ENCODE peak calls at places on chromosomes 7 and 10, in ten cellular contexts. One of them, this sample, is unnamed. For H3K36me3, the result is how much of the 10 kb centered on the place peaks cover.

GRCh38 chr7:48563334-48563733 is 361.0 kb upstream of the CDC14C start:
- DNase-seq in hepatocyte: no peak
- DNase-seq in brain microvascular endothelial cell: no peak
- DNase-seq in OCI-LY7: no peak
- DNase-seq in GM12878: no peak
- DNase-seq in Panc1: no peak
- DNase-seq in Peyer's patch: no peak
- DNase-seq in transverse colon: no peak
- DNase-seq in WERI-Rb-1: no peak
- DNase-seq in uterus: no peak
- DNase-seq in this sample: no peak

GRCh38 chr7:114659409-114659808 is 244.8 kb downstream of the FOXP2 start:
- DNase-seq in hepatocyte: no peak
- DNase-seq in brain microvascular endothelial cell: no peak
- DNase-seq in OCI-LY7: no peak
- DNase-seq in GM12878: no peak
- DNase-seq in Panc1: no peak
- DNase-seq in Peyer's patch: no peak
- DNase-seq in transverse colon: no peak
- DNase-seq in WERI-Rb-1: no peak
- DNase-seq in uterus: no peak
- DNase-seq in this sample: no peak

GRCh38 chr7:155206286-155207020 is 91.2 kb upstream of the INSIG1 start:
- DNase-seq in hepatocyte: no peak
- DNase-seq in brain microvascular endothelial cell: peak
- DNase-seq in OCI-LY7: peak
- DNase-seq in GM12878: peak
- DNase-seq in Panc1: peak
- DNase-seq in Peyer's patch: peak
- DNase-seq in transverse colon: peak
- DNase-seq in WERI-Rb-1: no peak
- DNase-seq in uterus: peak
- DNase-seq in this sample: peak

GRCh38 chr10:97321807-97322195 is 2.7 kb downstream of the FRAT1 start:
- DNase-seq in hepatocyte: no peak
- DNase-seq in brain microvascular endothelial cell: no peak
- DNase-seq in OCI-LY7: no peak
- DNase-seq in GM12878: no peak
- DNase-seq in Panc1: no peak
- DNase-seq in Peyer's patch: no peak
- DNase-seq in transverse colon: no peak
- DNase-seq in WERI-Rb-1: no peak
- DNase-seq in uterus: no peak
- DNase-seq in this sample: no peak

GRCh38 chr10:120415709-120416330 is 41.2 kb upstream of the PLPP4 start:
- DNase-seq in hepatocyte: no peak
- DNase-seq in brain microvascular endothelial cell: peak
- DNase-seq in OCI-LY7: no peak
- DNase-seq in GM12878: no peak
- DNase-seq in Panc1: no peak
- DNase-seq in Peyer's patch: no peak
- DNase-seq in transverse colon: no peak
- DNase-seq in WERI-Rb-1: no peak
- DNase-seq in uterus: no peak
- DNase-seq in this sample: no peak

GRCh38 chr7:148954766-148955165 is 70.7 kb upstream of the EZH2 start:
- DNase-seq in hepatocyte: no peak
- DNase-seq in brain microvascular endothelial cell: no peak
- DNase-seq in OCI-LY7: no peak
- DNase-seq in GM12878: no peak
- DNase-seq in Panc1: no peak
- DNase-seq in Peyer's patch: no peak
- DNase-seq in transverse colon: no peak
- DNase-seq in WERI-Rb-1: no peak
- DNase-seq in uterus: no peak
- DNase-seq in this sample: no peak

GRCh38 chr10:63697956-63698814 is 177.0 kb downstream of the REEP3 start:
- DNase-seq in hepatocyte: no peak
- DNase-seq in brain microvascular endothelial cell: no peak
- DNase-seq in OCI-LY7: peak
- DNase-seq in GM12878: no peak
- DNase-seq in Panc1: no peak
- DNase-seq in Peyer's patch: no peak
- DNase-seq in transverse colon: no peak
- DNase-seq in WERI-Rb-1: no peak
- DNase-seq in uterus: no peak
- DNase-seq in this sample: no peak

GRCh38 chr10:26890956-26891355 is 30.2 kb upstream of the ABI1 start:
- DNase-seq in hepatocyte: peak
- DNase-seq in brain microvascular endothelial cell: peak
- DNase-seq in OCI-LY7: peak
- DNase-seq in GM12878: no peak
- DNase-seq in Panc1: peak
- DNase-seq in Peyer's patch: no peak
- DNase-seq in transverse colon: peak
- DNase-seq in WERI-Rb-1: peak
- DNase-seq in uterus: no peak
- DNase-seq in this sample: peak

GRCh38 chr10:61554925-61555324 is 101.7 kb upstream of the TMEM26 start:
- DNase-seq in hepatocyte: peak
- DNase-seq in brain microvascular endothelial cell: no peak
- DNase-seq in OCI-LY7: no peak
- DNase-seq in GM12878: no peak
- DNase-seq in Panc1: no peak
- DNase-seq in Peyer's patch: no peak
- DNase-seq in transverse colon: no peak
- DNase-seq in WERI-Rb-1: no peak
- DNase-seq in uterus: no peak
- DNase-seq in this sample: no peak

GRCh38 chr10:77873558-77874380 is 52.8 kb downstream of the DLG5 start:
- DNase-seq in hepatocyte: peak
- DNase-seq in brain microvascular endothelial cell: peak
- DNase-seq in OCI-LY7: peak
- DNase-seq in GM12878: peak
- DNase-seq in Panc1: no peak
- DNase-seq in Peyer's patch: peak
- DNase-seq in transverse colon: peak
- DNase-seq in WERI-Rb-1: no peak
- DNase-seq in uterus: peak
- DNase-seq in this sample: peak

GRCh38 chr10:74113546-74113945 is 37.1 kb downstream of the AP3M1 start:
- DNase-seq in hepatocyte: no peak
- DNase-seq in brain microvascular endothelial cell: no peak
- DNase-seq in OCI-LY7: no peak
- DNase-seq in GM12878: no peak
- DNase-seq in Panc1: no peak
- DNase-seq in Peyer's patch: no peak
- DNase-seq in transverse colon: no peak
- DNase-seq in WERI-Rb-1: no peak
- DNase-seq in uterus: no peak
- DNase-seq in this sample: peak
- H3K36me3 ChIP-seq in hepatocyte: under half
- H3K36me3 ChIP-seq in brain microvascular endothelial cell: half or more
- H3K36me3 ChIP-seq in OCI-LY7: half or more
- H3K36me3 ChIP-seq in GM12878: under half
- H3K36me3 ChIP-seq in Panc1: half or more
- H3K36me3 ChIP-seq in Peyer's patch: under half
- H3K36me3 ChIP-seq in transverse colon: half or more
- H3K36me3 ChIP-seq in WERI-Rb-1: half or more
- H3K36me3 ChIP-seq in uterus: under half
- H3K36me3 ChIP-seq in this sample: under half

DNA sequence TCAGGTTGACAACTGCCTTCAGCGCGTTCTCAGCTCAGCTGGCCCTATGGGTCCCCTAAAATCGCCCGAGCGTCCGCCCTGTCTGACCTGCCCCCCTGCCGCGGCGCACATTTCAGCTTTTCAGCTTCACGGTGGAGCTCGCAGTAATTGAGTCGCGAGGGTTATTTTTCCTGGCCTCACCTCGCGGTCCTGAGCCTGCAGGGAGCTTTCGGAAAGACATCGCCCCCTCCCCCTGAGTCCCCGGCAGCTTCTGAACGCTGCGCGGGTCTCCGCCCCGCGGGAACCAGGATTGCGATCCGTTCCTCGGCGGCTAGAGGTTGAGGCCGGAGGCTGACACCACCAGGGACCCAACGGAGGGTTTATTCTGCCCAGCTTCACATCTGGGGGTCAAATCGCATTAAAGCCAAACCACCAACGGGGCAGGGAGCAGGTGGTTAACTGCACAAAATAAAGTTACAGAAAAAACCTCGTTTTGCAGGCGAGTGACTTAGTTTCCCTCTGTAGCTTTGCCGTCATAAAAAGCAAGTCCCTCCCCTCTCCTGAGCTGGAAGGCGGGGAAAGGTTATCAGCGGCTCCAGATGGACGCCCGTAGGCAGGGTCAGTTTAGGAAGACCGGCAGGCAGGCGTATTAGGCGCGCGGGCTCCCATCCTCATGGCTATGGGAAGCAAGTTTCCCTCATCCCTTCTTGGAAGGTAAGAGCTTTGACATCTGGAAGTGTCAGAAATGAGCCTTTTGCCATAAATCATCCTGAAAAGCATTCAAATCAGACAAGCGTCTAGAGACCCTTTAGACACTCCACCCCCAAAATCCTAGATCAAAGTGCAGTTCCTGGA is 10.9 kb downstream of the TWIST1 start:
- DNase-seq in hepatocyte: no peak
- DNase-seq in brain microvascular endothelial cell: no peak
- DNase-seq in OCI-LY7: no peak
- DNase-seq in GM12878: no peak
- DNase-seq in Panc1: no peak
- DNase-seq in Peyer's patch: no peak
- DNase-seq in transverse colon: no peak
- DNase-seq in WERI-Rb-1: peak
- DNase-seq in uterus: no peak
- DNase-seq in this sample: no peak
- TF ChIP-seq CTCF in hepatocyte: no peak
- TF ChIP-seq CTCF in brain microvascular endothelial cell: no peak
- TF ChIP-seq CTCF in OCI-LY7: no peak
- TF ChIP-seq CTCF in GM12878: no peak
- TF ChIP-seq CTCF in Panc1: no peak
- TF ChIP-seq CTCF in Peyer's patch: no peak
- TF ChIP-seq CTCF in transverse colon: no peak
- TF ChIP-seq CTCF in WERI-Rb-1: no peak
- TF ChIP-seq CTCF in uterus: no peak
- TF ChIP-seq CTCF in this sample: no peak

GRCh38 chr10:132255489-132256344 is 52.0 kb downstream of the STK32C start:
- DNase-seq in hepatocyte: no peak
- DNase-seq in brain microvascular endothelial cell: no peak
- DNase-seq in OCI-LY7: no peak
- DNase-seq in GM12878: no peak
- DNase-seq in Panc1: no peak
- DNase-seq in Peyer's patch: no peak
- DNase-seq in transverse colon: no peak
- DNase-seq in WERI-Rb-1: no peak
- DNase-seq in uterus: no peak
- DNase-seq in this sample: no peak

GRCh38 chr10:132251928-132252327 is 55.8 kb downstream of the STK32C start:
- DNase-seq in hepatocyte: no peak
- DNase-seq in brain microvascular endothelial cell: no peak
- DNase-seq in OCI-LY7: no peak
- DNase-seq in GM12878: no peak
- DNase-seq in Panc1: no peak
- DNase-seq in Peyer's patch: no peak
- DNase-seq in transverse colon: no peak
- DNase-seq in WERI-Rb-1: no peak
- DNase-seq in uterus: no peak
- DNase-seq in this sample: no peak

GRCh38 chr10:132254841-132255240 is 52.9 kb downstream of the STK32C start:
- DNase-seq in hepatocyte: no peak
- DNase-seq in brain microvascular endothelial cell: no peak
- DNase-seq in OCI-LY7: no peak
- DNase-seq in GM12878: no peak
- DNase-seq in Panc1: no peak
- DNase-seq in Peyer's patch: no peak
- DNase-seq in transverse colon: no peak
- DNase-seq in WERI-Rb-1: no peak
- DNase-seq in uterus: no peak
- DNase-seq in this sample: no peak

GRCh38 chr10:132252412-132252811 is 55.3 kb downstream of the STK32C start:
- DNase-seq in hepatocyte: no peak
- DNase-seq in brain microvascular endothelial cell: no peak
- DNase-seq in OCI-LY7: no peak
- DNase-seq in GM12878: no peak
- DNase-seq in Panc1: no peak
- DNase-seq in Peyer's patch: no peak
- DNase-seq in transverse colon: no peak
- DNase-seq in WERI-Rb-1: no peak
- DNase-seq in uterus: no peak
- DNase-seq in this sample: no peak

DNA sequence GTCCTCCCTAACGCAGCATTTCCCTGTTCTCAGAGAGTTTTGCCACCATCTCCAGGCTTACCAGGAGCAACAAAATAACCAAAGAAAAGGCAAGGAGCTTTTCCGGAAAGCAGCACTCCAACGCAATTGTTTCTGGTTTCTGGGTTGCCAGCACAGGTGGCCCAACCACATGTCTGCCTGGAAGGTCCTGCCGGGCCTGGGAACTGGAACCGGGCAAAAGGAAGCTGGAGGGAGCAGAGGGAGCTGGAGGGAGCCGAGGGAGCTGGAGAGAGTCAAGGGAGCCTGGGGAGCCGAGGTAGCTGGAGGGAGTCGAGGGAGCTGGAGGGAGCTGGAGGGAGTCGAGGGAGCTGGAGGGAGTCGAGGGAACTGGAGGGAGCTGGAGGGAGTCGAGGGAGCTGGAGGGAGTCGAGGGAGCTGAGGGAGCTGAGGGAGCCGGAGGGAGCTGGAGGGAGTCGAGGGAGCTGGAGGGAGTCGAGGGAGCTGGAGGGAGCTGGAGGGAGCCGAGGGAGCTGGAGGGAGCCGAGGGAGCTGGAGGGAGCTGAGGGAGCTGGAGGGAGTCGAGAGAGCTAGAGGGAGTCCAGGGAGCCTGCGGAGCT is 54.6 kb downstream of the STK32C start:
- DNase-seq in hepatocyte: no peak
- DNase-seq in brain microvascular endothelial cell: no peak
- DNase-seq in OCI-LY7: no peak
- DNase-seq in GM12878: no peak
- DNase-seq in Panc1: no peak
- DNase-seq in Peyer's patch: no peak
- DNase-seq in transverse colon: no peak
- DNase-seq in WERI-Rb-1: no peak
- DNase-seq in uterus: no peak
- DNase-seq in this sample: no peak
- H3K4me3 ChIP-seq in hepatocyte: no peak
- H3K4me3 ChIP-seq in brain microvascular endothelial cell: no peak
- H3K4me3 ChIP-seq in OCI-LY7: no peak
- H3K4me3 ChIP-seq in GM12878: no peak
- H3K4me3 ChIP-seq in Panc1: no peak
- H3K4me3 ChIP-seq in Peyer's patch: no peak
- H3K4me3 ChIP-seq in transverse colon: no peak
- H3K4me3 ChIP-seq in WERI-Rb-1: no peak
- H3K4me3 ChIP-seq in uterus: no peak
- H3K4me3 ChIP-seq in this sample: no peak

DNA sequence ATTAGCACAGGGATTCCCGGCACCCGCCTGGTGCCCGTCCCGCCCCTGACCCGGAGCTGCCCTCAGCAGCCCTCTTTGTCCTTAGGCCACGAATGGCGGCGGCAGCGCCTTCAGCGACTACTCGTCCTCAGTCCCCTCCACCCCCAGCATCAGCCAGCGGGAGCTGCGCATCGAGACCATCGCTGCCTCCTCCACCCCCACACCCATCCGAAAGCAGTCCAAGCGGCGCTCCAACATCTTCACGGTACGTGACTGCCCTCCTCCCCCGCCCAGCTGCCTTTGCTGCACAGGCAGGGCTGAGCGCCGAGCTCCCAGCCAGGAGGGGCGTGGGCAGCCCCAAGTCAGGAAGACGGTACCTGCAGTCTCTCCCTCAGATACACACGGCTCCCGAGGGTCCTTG is 33.6 kb downstream of the AGAP3 start:
- DNase-seq in hepatocyte: no peak
- DNase-seq in brain microvascular endothelial cell: no peak
- DNase-seq in OCI-LY7: no peak
- DNase-seq in GM12878: no peak
- DNase-seq in Panc1: no peak
- DNase-seq in Peyer's patch: no peak
- DNase-seq in transverse colon: no peak
- DNase-seq in WERI-Rb-1: no peak
- DNase-seq in uterus: no peak
- DNase-seq in this sample: no peak
- H3K36me3 ChIP-seq in hepatocyte: under half
- H3K36me3 ChIP-seq in brain microvascular endothelial cell: under half
- H3K36me3 ChIP-seq in OCI-LY7: under half
- H3K36me3 ChIP-seq in GM12878: under half
- H3K36me3 ChIP-seq in Panc1: under half
- H3K36me3 ChIP-seq in Peyer's patch: under half
- H3K36me3 ChIP-seq in transverse colon: under half
- H3K36me3 ChIP-seq in WERI-Rb-1: half or more
- H3K36me3 ChIP-seq in uterus: under half
- H3K36me3 ChIP-seq in this sample: under half